ENCODE peak calls at places on chromosomes 3 and 15, in nine cellular contexts. D is HFF-Myc; A is mammary epithelial cell; G is SK-N-DZ; E is AG04450; V is HTR-8/SVneo; R is cardiac fibroblast; B is stimulated activated CD4-positive, alpha-beta T cell treated with anti-CD3 and anti-CD28 coated beads, Interleukin-1b, Interleukin-23, amount 100 ng/mL, for 24 hours; F is activated gamma-delta T cell treated with Interleukin-2 at 50 U/mL for 16 hours. Z is an unnamed sample.

GRCh38 chr3:114745322-114746240 is 401.5 kb downstream of the ZBTB20 start:
- DNase-seq in E (no peak), R (peak), D (peak), A (peak), G (no peak), V (no peak), F (no peak), B (no peak), Z (no peak)

GRCh38 chr15:62928996-62929350 is 113.6 kb upstream of the TPM1 start:
- DNase-seq in D (no peak), A (peak), F (no peak), V (peak), B (no peak), R (peak), G (no peak), E (peak), Z (no peak)

GRCh38 chr3:12967751-12968209 is 105.4 kb downstream of the IQSEC1 start:
- DNase-seq in F (peak), V (peak), A (peak), E (peak), R (peak), G (peak), D (no peak), B (peak), Z (peak)

GRCh38 chr15:42344763-42345162 is 14.5 kb upstream of the CAPN3 start:
- DNase-seq in F (no peak), E (no peak), V (no peak), D (no peak), G (no peak), B (no peak), A (peak), R (peak), Z (no peak)

GRCh38 chr15:85443593-85444328 is 63.4 kb downstream of the AKAP13 start:
- DNase-seq in V (peak), E (no peak), G (no peak), R (peak), D (no peak), B (no peak), F (no peak), A (peak), Z (no peak)

GRCh38 chr3:100776736-100777135 is 67.4 kb downstream of the TFG start:
- DNase-seq in E (no peak), F (no peak), B (no peak), R (peak), D (no peak), V (no peak), A (peak), G (no peak), Z (no peak)

GRCh38 chr3:21803604-21804003 is 52.6 kb upstream of the ZNF385D start:
- DNase-seq in E (no peak), G (no peak), R (peak), A (no peak), D (no peak), F (no peak), V (no peak), B (no peak), Z (no peak)

GRCh38 chr3:105775368-105775767 is 93.4 kb downstream of the CBLB start:
- DNase-seq in B (no peak), V (no peak), D (no peak), F (no peak), R (no peak), G (no peak), A (no peak), E (no peak), Z (no peak)

GRCh38 chr15:50209804-50210203 is 27.8 kb downstream of the SLC27A2 start:
- DNase-seq in V (no peak), B (no peak), D (no peak), G (no peak), F (no peak), A (peak), E (no peak), R (no peak), Z (no peak)

GRCh38 chr3:181735921-181736320 is 24.2 kb downstream of the SOX2 start:
- DNase-seq in E (no peak), F (no peak), V (no peak), R (no peak), G (no peak), D (no peak), A (no peak), B (no peak), Z (no peak)

GRCh38 chr3:102226463-102226862 is 208.4 kb upstream of the ZPLD1 start:
- DNase-seq in V (no peak), R (no peak), A (no peak), D (no peak), B (no peak), E (no peak), G (no peak), F (no peak), Z (no peak)

GRCh38 chr3:124372784-124373183 is 357.5 kb upstream of the UMPS start:
- DNase-seq in E (no peak), A (no peak), F (no peak), R (no peak), B (no peak), V (no peak), G (no peak), D (no peak), Z (no peak)

GRCh38 chr15:60614862-60615771 is 136.2 kb upstream of the ICE2 start:
- DNase-seq in B (no peak), A (no peak), G (no peak), E (no peak), F (no peak), D (no peak), V (no peak), R (no peak), Z (no peak)

GRCh38 chr3:48747015-48747615 is 30.1 kb upstream of the IP6K2 start:
- DNase-seq in F (no peak), B (no peak), G (no peak), V (no peak), D (no peak), A (peak), R (no peak), E (no peak), Z (no peak)

GRCh38 chr3:62529230-62529629 is 155.9 kb upstream of the FEZF2 start:
- DNase-seq in E (no peak), A (peak), V (no peak), F (no peak), G (no peak), B (no peak), R (peak), D (peak), Z (no peak)

GRCh38 chr3:98994128-98994762 is 92.8 kb upstream of the DCBLD2 start:
- DNase-seq in E (peak), R (peak), D (peak), G (peak), V (no peak), B (no peak), F (no peak), A (peak), Z (no peak)

GRCh38 chr15:92665100-92665555 is 9.6 kb upstream of the FAM174B start:
- DNase-seq in E (peak), D (no peak), V (no peak), F (no peak), A (no peak), G (no peak), R (peak), B (no peak), Z (no peak)

GRCh38 chr3:123605789-123606234 is 21.0 kb upstream of the HACD2 start:
- DNase-seq in F (no peak), E (no peak), D (no peak), B (no peak), V (peak), R (peak), G (no peak), A (peak), Z (no peak)

GRCh38 chr3:126955004-126955790 is 27.7 kb upstream of the PLXNA1 start:
- DNase-seq in D (no peak), R (no peak), A (no peak), B (no peak), G (no peak), F (no peak), V (no peak), E (no peak), Z (no peak)

GRCh38 chr3:100538339-100538706 is 45.9 kb downstream of the TMEM45A start:
- DNase-seq in V (no peak), B (no peak), R (peak), G (no peak), F (no peak), D (no peak), A (peak), E (no peak), Z (no peak)

GRCh38 chr15:47333758-47334157 is 383.5 kb upstream of the SEMA6D start:
- DNase-seq in R (no peak), F (no peak), V (no peak), A (no peak), B (no peak), D (no peak), E (no peak), G (no peak), Z (no peak)

GRCh38 chr3:23288286-23288685 is 85.2 kb downstream of the UBE2E2 start:
- DNase-seq in E (no peak), A (peak), F (no peak), B (no peak), V (no peak), R (peak), G (no peak), D (no peak), Z (no peak)